ENCODE peak calls at places on chromosomes 13 and 19, in nine cellular contexts. One of them, this sample, is unnamed. For H3K9me3, the result is how much of the 10 kb centered on the place peaks cover.

GRCh38 chr19:50794074-50794777 is 4.0 kb downstream of the ACP4 start:
- DNase-seq in PC-3: peak
- DNase-seq in T-helper 17 cell: no peak
- DNase-seq in right cardiac atrium: no peak
- DNase-seq in uterus: no peak
- DNase-seq in cardiac muscle cell: no peak
- DNase-seq in left ventricle myocardium inferior: no peak
- DNase-seq in mesenchymal stem cell: no peak
- DNase-seq in ascending aorta: no peak
- DNase-seq in this sample: no peak

GRCh38 chr13:29674532-29674931 is 79.0 kb upstream of the SLC7A1 start:
- DNase-seq in uterus: no peak
- DNase-seq in mesenchymal stem cell: peak
- DNase-seq in ascending aorta: no peak
- DNase-seq in left ventricle myocardium inferior: no peak
- DNase-seq in cardiac muscle cell: no peak
- DNase-seq in right cardiac atrium: no peak
- DNase-seq in T-helper 17 cell: no peak
- DNase-seq in PC-3: peak
- DNase-seq in this sample: no peak

GRCh38 chr19:5356918-5357317 is 16.3 kb upstream of the PTPRS start:
- DNase-seq in right cardiac atrium: no peak
- DNase-seq in mesenchymal stem cell: no peak
- DNase-seq in left ventricle myocardium inferior: no peak
- DNase-seq in ascending aorta: no peak
- DNase-seq in uterus: no peak
- DNase-seq in cardiac muscle cell: no peak
- DNase-seq in T-helper 17 cell: no peak
- DNase-seq in PC-3: no peak
- DNase-seq in this sample: no peak

GRCh38 chr19:45900661-45901431 is 1.6 kb downstream of the MYPOP start:
- DNase-seq in PC-3: no peak
- DNase-seq in cardiac muscle cell: no peak
- DNase-seq in left ventricle myocardium inferior: no peak
- DNase-seq in right cardiac atrium: peak
- DNase-seq in mesenchymal stem cell: no peak
- DNase-seq in uterus: no peak
- DNase-seq in ascending aorta: no peak
- DNase-seq in T-helper 17 cell: no peak
- DNase-seq in this sample: no peak

GRCh38 chr13:110817143-110817542 is 97.7 kb downstream of the ANKRD10 start:
- DNase-seq in mesenchymal stem cell: peak
- DNase-seq in uterus: no peak
- DNase-seq in cardiac muscle cell: no peak
- DNase-seq in PC-3: no peak
- DNase-seq in ascending aorta: no peak
- DNase-seq in left ventricle myocardium inferior: no peak
- DNase-seq in T-helper 17 cell: no peak
- DNase-seq in right cardiac atrium: no peak
- DNase-seq in this sample: no peak

GRCh38 chr13:112575295-112575622 is 12.7 kb downstream of the TUBGCP3 start:
- DNase-seq in ascending aorta: no peak
- DNase-seq in right cardiac atrium: no peak
- DNase-seq in mesenchymal stem cell: no peak
- DNase-seq in PC-3: no peak
- DNase-seq in T-helper 17 cell: no peak
- DNase-seq in cardiac muscle cell: no peak
- DNase-seq in uterus: no peak
- DNase-seq in left ventricle myocardium inferior: no peak
- DNase-seq in this sample: no peak

GRCh38 chr19:52527954-52528326 is 472 bp downstream of the ZNF808 start:
- DNase-seq in right cardiac atrium: peak
- DNase-seq in uterus: peak
- DNase-seq in left ventricle myocardium inferior: no peak
- DNase-seq in mesenchymal stem cell: no peak
- DNase-seq in cardiac muscle cell: peak
- DNase-seq in T-helper 17 cell: no peak
- DNase-seq in PC-3: no peak
- DNase-seq in ascending aorta: no peak
- DNase-seq in this sample: no peak

GRCh38 chr13:38024431-38024830 is 154.9 kb upstream of the TRPC4 start:
- DNase-seq in T-helper 17 cell: no peak
- DNase-seq in right cardiac atrium: no peak
- DNase-seq in uterus: no peak
- DNase-seq in cardiac muscle cell: no peak
- DNase-seq in PC-3: no peak
- DNase-seq in mesenchymal stem cell: no peak
- DNase-seq in ascending aorta: no peak
- DNase-seq in left ventricle myocardium inferior: no peak
- DNase-seq in this sample: no peak

GRCh38 chr13:22871248-22871647 is 309.5 kb upstream of the SGCG start:
- DNase-seq in cardiac muscle cell: no peak
- DNase-seq in uterus: no peak
- DNase-seq in PC-3: no peak
- DNase-seq in mesenchymal stem cell: no peak
- DNase-seq in left ventricle myocardium inferior: no peak
- DNase-seq in T-helper 17 cell: no peak
- DNase-seq in right cardiac atrium: no peak
- DNase-seq in ascending aorta: no peak
- DNase-seq in this sample: no peak

GRCh38 chr13:104522235-104523072 is 1456.2 kb upstream of the SLC10A2 start:
- DNase-seq in ascending aorta: no peak
- DNase-seq in mesenchymal stem cell: no peak
- DNase-seq in T-helper 17 cell: no peak
- DNase-seq in PC-3: no peak
- DNase-seq in cardiac muscle cell: no peak
- DNase-seq in uterus: no peak
- DNase-seq in right cardiac atrium: peak
- DNase-seq in left ventricle myocardium inferior: peak
- DNase-seq in this sample: no peak

GRCh38 chr13:76773695-76774094 is 112.5 kb downstream of the KCTD12 start:
- DNase-seq in mesenchymal stem cell: no peak
- DNase-seq in left ventricle myocardium inferior: no peak
- DNase-seq in PC-3: no peak
- DNase-seq in cardiac muscle cell: no peak
- DNase-seq in uterus: no peak
- DNase-seq in T-helper 17 cell: no peak
- DNase-seq in right cardiac atrium: no peak
- DNase-seq in ascending aorta: no peak
- DNase-seq in this sample: no peak

GRCh38 chr13:109243311-109243951 is 543.0 kb downstream of the IRS2 start:
- DNase-seq in left ventricle myocardium inferior: no peak
- DNase-seq in mesenchymal stem cell: peak
- DNase-seq in T-helper 17 cell: no peak
- DNase-seq in uterus: no peak
- DNase-seq in ascending aorta: peak
- DNase-seq in PC-3: peak
- DNase-seq in cardiac muscle cell: peak
- DNase-seq in right cardiac atrium: no peak
- DNase-seq in this sample: no peak

GRCh38 chr13:44848956-44849748 is 140.1 kb downstream of the NUFIP1 start:
- DNase-seq in uterus: peak
- DNase-seq in mesenchymal stem cell: no peak
- DNase-seq in ascending aorta: no peak
- DNase-seq in T-helper 17 cell: no peak
- DNase-seq in PC-3: no peak
- DNase-seq in left ventricle myocardium inferior: no peak
- DNase-seq in right cardiac atrium: no peak
- DNase-seq in cardiac muscle cell: no peak
- DNase-seq in this sample: peak

GRCh38 chr19:1495799-1496713 is 5.1 kb downstream of the REEP6 start:
- DNase-seq in left ventricle myocardium inferior: no peak
- DNase-seq in right cardiac atrium: no peak
- DNase-seq in T-helper 17 cell: no peak
- DNase-seq in PC-3: no peak
- DNase-seq in ascending aorta: no peak
- DNase-seq in mesenchymal stem cell: no peak
- DNase-seq in cardiac muscle cell: no peak
- DNase-seq in uterus: no peak
- DNase-seq in this sample: no peak

GRCh38 chr19:6362351-6362801 is 1.0 kb downstream of the CLPP start:
- DNase-seq in right cardiac atrium: no peak
- DNase-seq in T-helper 17 cell: no peak
- DNase-seq in left ventricle myocardium inferior: no peak
- DNase-seq in mesenchymal stem cell: peak
- DNase-seq in PC-3: no peak
- DNase-seq in uterus: no peak
- DNase-seq in cardiac muscle cell: no peak
- DNase-seq in ascending aorta: no peak
- DNase-seq in this sample: no peak

DNA sequence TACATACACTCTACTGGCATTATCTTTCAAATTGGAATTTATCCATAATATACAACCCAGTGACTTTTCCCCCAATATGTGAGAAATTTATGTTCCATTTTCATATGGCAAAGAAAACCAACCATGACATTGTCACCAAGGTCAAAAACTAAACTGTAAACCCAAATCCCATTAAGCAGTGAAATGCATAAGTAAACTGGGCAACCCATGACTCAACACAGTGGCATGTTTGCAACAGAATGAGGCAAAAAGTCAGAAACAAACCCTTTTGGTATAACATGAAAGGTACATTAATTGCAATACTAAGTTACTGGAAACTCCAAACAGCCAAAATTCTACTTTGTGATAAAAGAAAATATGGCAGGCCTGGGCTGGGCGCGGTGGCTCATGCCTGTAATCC is 4.9 kb downstream of the ZNF878 start:
- DNase-seq in PC-3: peak
- DNase-seq in ascending aorta: no peak
- DNase-seq in T-helper 17 cell: no peak
- DNase-seq in cardiac muscle cell: no peak
- DNase-seq in uterus: no peak
- DNase-seq in left ventricle myocardium inferior: no peak
- DNase-seq in right cardiac atrium: no peak
- DNase-seq in mesenchymal stem cell: no peak
- DNase-seq in this sample: no peak
- H3K9me3 ChIP-seq in PC-3: under half
- H3K9me3 ChIP-seq in ascending aorta: under half
- H3K9me3 ChIP-seq in T-helper 17 cell: under half
- H3K9me3 ChIP-seq in cardiac muscle cell: under half
- H3K9me3 ChIP-seq in uterus: under half
- H3K9me3 ChIP-seq in left ventricle myocardium inferior: under half
- H3K9me3 ChIP-seq in right cardiac atrium: under half
- H3K9me3 ChIP-seq in mesenchymal stem cell: under half
- H3K9me3 ChIP-seq in this sample: under half

GRCh38 chr13:69547780-69548179 is 559.8 kb upstream of the ATXN8OS start:
- DNase-seq in T-helper 17 cell: no peak
- DNase-seq in right cardiac atrium: no peak
- DNase-seq in ascending aorta: no peak
- DNase-seq in left ventricle myocardium inferior: no peak
- DNase-seq in PC-3: no peak
- DNase-seq in cardiac muscle cell: no peak
- DNase-seq in mesenchymal stem cell: no peak
- DNase-seq in uterus: no peak
- DNase-seq in this sample: no peak

GRCh38 chr13:69551193-69551592 is 556.4 kb upstream of the ATXN8OS start:
- DNase-seq in ascending aorta: no peak
- DNase-seq in right cardiac atrium: no peak
- DNase-seq in uterus: no peak
- DNase-seq in T-helper 17 cell: no peak
- DNase-seq in PC-3: no peak
- DNase-seq in mesenchymal stem cell: no peak
- DNase-seq in cardiac muscle cell: no peak
- DNase-seq in left ventricle myocardium inferior: no peak
- DNase-seq in this sample: no peak

GRCh38 chr13:69545500-69546025 is 562.1 kb upstream of the ATXN8OS start:
- DNase-seq in uterus: no peak
- DNase-seq in mesenchymal stem cell: no peak
- DNase-seq in right cardiac atrium: no peak
- DNase-seq in left ventricle myocardium inferior: no peak
- DNase-seq in cardiac muscle cell: no peak
- DNase-seq in PC-3: no peak
- DNase-seq in ascending aorta: no peak
- DNase-seq in T-helper 17 cell: no peak
- DNase-seq in this sample: no peak
- H3K9me3 ChIP-seq in uterus: under half
- H3K9me3 ChIP-seq in mesenchymal stem cell: under half
- H3K9me3 ChIP-seq in right cardiac atrium: under half
- H3K9me3 ChIP-seq in left ventricle myocardium inferior: under half
- H3K9me3 ChIP-seq in cardiac muscle cell: under half
- H3K9me3 ChIP-seq in PC-3: under half
- H3K9me3 ChIP-seq in ascending aorta: under half
- H3K9me3 ChIP-seq in T-helper 17 cell: under half
- H3K9me3 ChIP-seq in this sample: under half

DNA sequence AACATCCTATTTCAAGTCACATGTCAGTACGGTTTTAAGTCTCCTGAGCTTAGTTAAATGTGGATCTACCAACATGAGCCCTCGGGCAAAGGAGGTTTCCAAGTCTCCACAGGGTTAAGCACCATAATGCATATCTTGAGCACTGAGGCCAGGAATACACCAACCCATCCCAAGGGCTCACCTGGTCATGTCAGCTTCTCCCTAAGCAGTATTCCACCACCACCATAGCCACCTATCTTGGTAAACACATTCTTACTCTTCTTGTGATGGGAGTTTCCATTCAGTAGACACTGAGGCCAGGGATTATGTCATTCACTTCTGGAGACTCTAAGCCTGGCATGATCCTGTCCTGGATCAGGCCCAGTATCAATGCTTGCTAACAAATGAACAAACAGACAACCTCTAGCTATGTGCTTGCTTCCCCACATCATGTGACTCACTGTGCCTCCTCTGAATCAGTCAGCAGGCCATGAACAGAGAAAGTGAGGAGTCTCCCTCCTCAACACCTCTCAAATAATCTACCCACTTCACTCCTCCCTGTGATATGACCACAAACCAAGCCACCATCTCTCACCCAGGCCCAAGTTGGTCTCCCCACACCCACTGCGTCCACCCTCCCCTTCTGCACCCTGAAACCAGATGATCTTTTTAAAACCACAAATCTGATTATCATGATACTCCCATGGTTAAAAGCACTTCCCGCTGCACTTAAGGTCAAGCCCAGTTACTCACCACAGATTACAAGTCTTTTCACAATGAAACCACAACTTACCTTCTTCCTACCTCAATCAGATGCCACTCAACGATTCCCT is 5.8 kb downstream of the PEG3 start:
- DNase-seq in cardiac muscle cell: no peak
- DNase-seq in mesenchymal stem cell: no peak
- DNase-seq in left ventricle myocardium inferior: no peak
- DNase-seq in T-helper 17 cell: no peak
- DNase-seq in ascending aorta: no peak
- DNase-seq in uterus: no peak
- DNase-seq in PC-3: no peak
- DNase-seq in right cardiac atrium: no peak
- DNase-seq in this sample: peak
- H3K9me3 ChIP-seq in cardiac muscle cell: under half
- H3K9me3 ChIP-seq in mesenchymal stem cell: under half
- H3K9me3 ChIP-seq in left ventricle myocardium inferior: under half
- H3K9me3 ChIP-seq in T-helper 17 cell: under half
- H3K9me3 ChIP-seq in ascending aorta: under half
- H3K9me3 ChIP-seq in uterus: under half
- H3K9me3 ChIP-seq in PC-3: under half
- H3K9me3 ChIP-seq in right cardiac atrium: under half
- H3K9me3 ChIP-seq in this sample: under half

DNA sequence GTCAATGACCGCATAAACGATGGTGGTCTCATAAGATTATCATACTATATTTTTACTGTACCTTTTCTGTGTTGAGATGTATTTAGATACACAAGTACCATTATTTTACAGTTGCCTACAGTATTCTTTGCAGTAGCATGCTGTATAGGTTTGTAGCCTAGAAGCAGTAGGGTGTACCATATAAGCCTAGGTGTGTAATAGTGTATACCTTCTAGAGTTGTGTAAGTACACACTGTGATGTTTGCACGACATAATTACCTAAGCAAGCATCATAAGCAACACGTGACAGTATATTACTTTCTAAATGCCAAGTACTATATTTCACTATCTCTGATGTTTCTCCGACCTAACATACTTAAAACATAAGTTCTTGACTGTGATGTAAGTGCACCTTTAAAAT is 2.7 kb downstream of the LPAR6 start:
- DNase-seq in uterus: no peak
- DNase-seq in right cardiac atrium: no peak
- DNase-seq in mesenchymal stem cell: no peak
- DNase-seq in cardiac muscle cell: no peak
- DNase-seq in T-helper 17 cell: no peak
- DNase-seq in PC-3: no peak
- DNase-seq in left ventricle myocardium inferior: no peak
- DNase-seq in ascending aorta: no peak
- DNase-seq in this sample: no peak
- H3K9me3 ChIP-seq in uterus: under half
- H3K9me3 ChIP-seq in right cardiac atrium: under half
- H3K9me3 ChIP-seq in mesenchymal stem cell: under half
- H3K9me3 ChIP-seq in cardiac muscle cell: under half
- H3K9me3 ChIP-seq in T-helper 17 cell: under half
- H3K9me3 ChIP-seq in PC-3: under half
- H3K9me3 ChIP-seq in left ventricle myocardium inferior: under half
- H3K9me3 ChIP-seq in ascending aorta: under half
- H3K9me3 ChIP-seq in this sample: under half

This sample was measured in breast epithelium.